ENCODE peak calls at places on chromosomes 1 and 21, in seven cellular contexts. H is IMR-90, V is H9, X is neuronal stem cell, W is H1, D is trophoblast cell, O is mesenchymal stem cell. Q is an unnamed sample.

GRCh38 chr1:91450260-91450659 is 45.6 kb upstream of the HFM1 start:
- DNase-seq in W (no peak), X (no peak), D (peak; percentile 8), H (no peak), O (peak; percentile 4), V (no peak), Q (no peak)

GRCh38 chr1:74517599-74518051 is 5.2 kb upstream of the LRRC53 start:
- DNase-seq in V (no peak), W (no peak), H (no peak), X (no peak), D (no peak), O (no peak), Q (peak; percentile 37)

GRCh38 chr21:14523234-14523633 is 22.9 kb downstream of the SAMSN1 start:
- DNase-seq in D (no peak), W (no peak), X (no peak), H (no peak), V (no peak), O (no peak), Q (no peak)

GRCh38 chr1:226110249-226111108 is 48.0 kb downstream of the H3-3A start:
- DNase-seq in D (peak; percentile 63), W (no peak), H (peak; percentile 58), X (peak; percentile 53), V (peak; percentile 55), O (peak; percentile 82), Q (peak; percentile 76)

GRCh38 chr1:23722652-23723051 is 20.6 kb upstream of the ELOA start:
- DNase-seq in V (no peak), O (no peak), W (no peak), H (no peak), X (no peak), D (no peak), Q (no peak)

GRCh38 chr1:178344513-178345077 is 152.2 kb downstream of the CLEC20A start:
- DNase-seq in D (no peak), W (no peak), O (peak; percentile 79), V (no peak), X (no peak), H (peak; percentile 92), Q (peak; percentile 87)

GRCh38 chr1:28927442-28928305 is 13.3 kb downstream of the EPB41 start:
- DNase-seq in X (no peak), O (peak; percentile 45), D (no peak), V (no peak), W (no peak), H (peak; percentile 59), Q (peak; percentile 35)

GRCh38 chr1:219660666-219661463 is 48.0 kb upstream of the ZC3H11B start:
- DNase-seq in X (peak; percentile 92), H (peak; percentile 88), D (peak; percentile 85), O (peak; percentile 86), V (peak; percentile 96), W (peak; percentile 81), Q (peak; percentile 97)

GRCh38 chr1:7534061-7534825 is 236.9 kb upstream of the VAMP3 start:
- DNase-seq in X (no peak), O (peak; percentile 60), D (no peak), V (no peak), W (no peak), H (no peak), Q (no peak)

GRCh38 chr1:239817801-239818200 is 273.9 kb upstream of the FMN2 start:
- DNase-seq in X (no peak), W (no peak), O (no peak), D (no peak), H (no peak), V (no peak), Q (peak; percentile 82)

GRCh38 chr1:1577367-1578011 is 2.8 kb upstream of the SSU72 start:
- DNase-seq in D (no peak), V (no peak), X (no peak), H (no peak), W (no peak), O (no peak), Q (no peak)

GRCh38 chr1:2935766-2936390 is 85.4 kb upstream of the ACTRT2 start:
- DNase-seq in X (no peak), D (no peak), O (no peak), H (no peak), V (no peak), W (no peak), Q (no peak)

GRCh38 chr1:160877221-160877620 is 7.8 kb downstream of the ITLN1 start:
- DNase-seq in D (no peak), V (no peak), W (no peak), H (no peak), O (no peak), X (no peak), Q (peak; percentile 46)

GRCh38 chr1:16181887-16182719 is 26.2 kb upstream of the EPHA2 start:
- DNase-seq in V (peak; percentile 93), W (peak; percentile 58), H (peak; percentile 89), D (peak; percentile 55), X (no peak), O (peak; percentile 95), Q (peak; percentile 96)

GRCh38 chr21:39781331-39781730 is 36.3 kb downstream of the IGSF5 start:
- DNase-seq in O (no peak), V (no peak), W (no peak), X (no peak), H (no peak), D (peak; percentile 89), Q (no peak)

GRCh38 chr1:66546045-66546810 is 12.3 kb downstream of the SGIP1 start:
- DNase-seq in H (peak; percentile 81), O (no peak), V (no peak), D (no peak), X (no peak), W (no peak), Q (no peak)

GRCh38 chr1:110280126-110280525 is 59.1 kb upstream of the RBM15 start:
- DNase-seq in O (no peak), V (peak; percentile 45), D (no peak), W (peak; percentile 7), H (no peak), X (no peak), Q (peak; percentile 55)

GRCh38 chr1:207519505-207520399 is 23.8 kb downstream of the CR1 start:
- DNase-seq in D (no peak), X (no peak), V (no peak), H (no peak), O (no peak), W (no peak), Q (no peak)

GRCh38 chr1:198304431-198304830 is 147.6 kb downstream of the NEK7 start:
- DNase-seq in X (no peak), V (no peak), W (no peak), D (no peak), H (no peak), O (no peak), Q (no peak)

GRCh38 chr21:30227633-30228404 is 11.9 kb upstream of the CLDN8 start:
- DNase-seq in V (no peak), O (peak; percentile 91), H (peak; percentile 5), X (no peak), D (peak; percentile 90), W (no peak), Q (no peak)

GRCh38 chr1:165144757-165145397 is 211.6 kb downstream of the LMX1A start:
- DNase-seq in W (peak; percentile 36), X (peak; percentile 72), H (peak; percentile 44), O (peak; percentile 45), D (peak; percentile 60), V (peak; percentile 67), Q (peak; percentile 75)

GRCh38 chr1:110953031-110953430 is 10.7 kb downstream of the LRIF1 start:
- DNase-seq in W (no peak), D (no peak), O (no peak), X (no peak), H (no peak), V (no peak), Q (no peak)

GRCh38 chr1:125087247-125087646 is 3902.5 kb downstream of the SRGAP2C start:
- DNase-seq in O (no peak), V (no peak), D (no peak), X (no peak), W (no peak), H (no peak), Q (no peak)

GRCh38 chr1:50969611-50970507 is at the start of gene CDKN2C:
- DNase-seq in V (peak; percentile 55), D (peak; percentile 47), O (peak; percentile 88), W (no peak), X (no peak), H (peak; percentile 86), Q (peak; percentile 68)

GRCh38 chr1:39141925-39142324 is 62.6 kb upstream of the MACF1 start:
- DNase-seq in V (peak; percentile 76), H (peak; percentile 81), O (peak; percentile 72), X (peak; percentile 64), W (no peak), D (peak; percentile 67), Q (peak; percentile 94)

GRCh38 chr1:117653732-117654484 is 48.1 kb downstream of the TENT5C start:
- DNase-seq in X (no peak), V (no peak), D (no peak), H (no peak), O (no peak), W (no peak), Q (no peak)
- H3K18ac ChIP-seq in X (no peak overlapping the region), V (no peak overlapping the region), D (no peak overlapping the region), H (no peak overlapping the region), O (no peak overlapping the region), W (no peak overlapping the region), Q (no peak overlapping the region)

DNA sequence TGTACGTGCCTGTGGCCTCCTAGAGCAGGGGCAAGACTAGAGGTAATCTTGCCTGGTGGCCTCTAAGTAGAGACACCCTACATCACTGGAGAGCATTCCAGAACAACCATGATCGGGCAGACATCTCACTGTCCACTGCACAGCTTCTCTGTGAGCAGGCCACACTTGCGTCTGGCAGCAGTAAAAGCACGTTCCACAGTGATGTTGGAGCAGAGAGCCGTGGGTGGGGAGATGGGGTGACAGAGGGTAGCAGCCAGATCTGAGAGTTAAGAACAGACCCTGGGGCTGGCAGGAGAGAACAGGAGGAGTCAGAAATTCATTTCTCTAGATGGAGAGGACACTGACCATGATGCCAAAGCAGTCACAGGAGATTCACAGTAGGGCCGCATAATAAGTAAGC is 293.0 kb downstream of the HHAT start:
- DNase-seq in V (no peak), X (no peak), D (no peak), W (no peak), H (no peak), O (no peak), Q (no peak)
- H2BK120ac ChIP-seq in V (no peak overlapping the region), X (no peak overlapping the region), D (no peak overlapping the region), W (no peak overlapping the region), H (no peak overlapping the region), O (no peak overlapping the region), Q (no peak overlapping the region)

GRCh38 chr21:33938381-33938780 is 22.8 kb upstream of the ATP5PO start:
- DNase-seq in V (no peak), H (no peak), D (no peak), O (no peak), X (no peak), W (no peak), Q (no peak)

GRCh38 chr21:33940846-33941245 is 25.2 kb upstream of the ATP5PO start:
- DNase-seq in D (no peak), X (no peak), W (no peak), O (peak; percentile 90), V (no peak), H (peak; percentile 48), Q (no peak)

GRCh38 chr21:33939224-33939623 is 23.6 kb upstream of the ATP5PO start:
- DNase-seq in V (no peak), O (peak; percentile 84), H (peak; percentile 61), X (no peak), D (no peak), W (no peak), Q (no peak)

GRCh38 chr21:33937931-33938339 is 22.3 kb upstream of the ATP5PO start:
- DNase-seq in H (no peak), X (no peak), V (no peak), W (no peak), O (no peak), D (no peak), Q (no peak)

GRCh38 chr21:33940164-33940563 is 24.6 kb upstream of the ATP5PO start:
- DNase-seq in O (peak; percentile 94), X (no peak), D (no peak), H (peak; percentile 79), V (no peak), W (no peak), Q (no peak)
- H3K18ac ChIP-seq in O (peak overlapping the region; percentile 60), X (no peak overlapping the region), D (no peak overlapping the region), H (no peak overlapping the region), V (no peak overlapping the region), W (no peak overlapping the region), Q (no peak overlapping the region)

GRCh38 chr21:41641821-41642368 is 125.0 kb downstream of the RIPK4 start:
- DNase-seq in V (no peak), D (peak; percentile 43), X (no peak), W (no peak), O (peak; percentile 76), H (peak; percentile 94), Q (peak; percentile 80)
- H2BK120ac ChIP-seq in V (no peak overlapping the region), D (no peak overlapping the region), X (no peak overlapping the region), W (no peak overlapping the region), O (no peak overlapping the region), H (peak overlapping the region; percentile 95), Q (no peak overlapping the region)

Q was measured in mesendoderm.